ENCODE peak calls at places on chromosomes 7 and 10, in six cellular contexts. C, B, O, T, R and H are unnamed samples.

GRCh38 chr10:92757720-92758119 is 68.0 kb downstream of the HHEX start:
- DNase-seq in C (no peak), B (no peak), O (no peak), T (no peak), R (no peak), H (peak)

GRCh38 chr7:50369408-50370026 is 65.0 kb downstream of the IKZF1 start:
- DNase-seq in C (no peak), B (peak), O (peak), T (peak), R (peak), H (peak)

GRCh38 chr7:27745064-27745583 is 5.2 kb downstream of the TAX1BP1 start:
- DNase-seq in C (peak), B (peak), O (peak), T (no peak), R (peak), H (peak)

GRCh38 chr10:90579602-90580242 is 278.1 kb downstream of the HTR7 start:
- DNase-seq in C (peak), B (peak), O (peak), T (no peak), R (peak), H (no peak)

GRCh38 chr10:7304110-7304509 is 106.7 kb downstream of the SFMBT2 start:
- DNase-seq in C (no peak), B (no peak), O (no peak), T (no peak), R (no peak), H (no peak)

GRCh38 chr7:155786491-155786890 is 25.8 kb downstream of the SHH start:
- DNase-seq in C (no peak), B (no peak), O (no peak), T (no peak), R (no peak), H (no peak)

GRCh38 chr7:2049782-2050510 is 182.8 kb downstream of the MAD1L1 start:
- DNase-seq in C (no peak), B (no peak), O (no peak), T (no peak), R (no peak), H (no peak)

GRCh38 chr7:6917258-6917657 is 91.2 kb upstream of the CCZ1B start:
- DNase-seq in C (no peak), B (no peak), O (no peak), T (no peak), R (no peak), H (no peak)

GRCh38 chr10:69573056-69573806 is at the start of gene NEUROG3:
- DNase-seq in C (no peak), B (no peak), O (no peak), T (no peak), R (no peak), H (no peak)

GRCh38 chr7:1494447-1494846 is 9.7 kb downstream of the INTS1 start:
- DNase-seq in C (no peak), B (no peak), O (no peak), T (no peak), R (no peak), H (no peak)

GRCh38 chr10:69818676-69819239 is 17.1 kb downstream of the COL13A1 start:
- DNase-seq in C (no peak), B (peak), O (no peak), T (no peak), R (no peak), H (no peak)

GRCh38 chr10:1359599-1359955 is 303.4 kb downstream of the WDR37 start:
- DNase-seq in C (no peak), B (no peak), O (no peak), T (no peak), R (no peak), H (no peak)

GRCh38 chr7:100556541-100556940 is 17.2 kb downstream of the SAP25 start:
- DNase-seq in C (peak), B (no peak), O (peak), T (no peak), R (no peak), H (no peak)

GRCh38 chr10:101559596-101560292 is 28.3 kb downstream of the POLL start:
- DNase-seq in C (no peak), B (no peak), O (no peak), T (no peak), R (no peak), H (no peak)

GRCh38 chr10:44921506-44921905 is 10.4 kb downstream of the TMEM72 start:
- DNase-seq in C (no peak), B (no peak), O (no peak), T (no peak), R (no peak), H (no peak)

GRCh38 chr7:35749548-35749947 is 51.3 kb upstream of the SEPTIN7 start:
- DNase-seq in C (no peak), B (no peak), O (peak), T (no peak), R (no peak), H (no peak)

GRCh38 chr7:41993173-41993867 is 243.7 kb downstream of the GLI3 start:
- DNase-seq in C (peak), B (no peak), O (peak), T (no peak), R (no peak), H (no peak)

GRCh38 chr7:84647797-84648762 is 453.5 kb upstream of the SEMA3A start:
- DNase-seq in C (peak), B (peak), O (peak), T (no peak), R (no peak), H (no peak)

GRCh38 chr10:90969148-90969547 is 48.3 kb upstream of the ANKRD1 start:
- DNase-seq in C (no peak), B (peak), O (peak), T (no peak), R (no peak), H (no peak)

GRCh38 chr7:27992092-27992491 is 188.5 kb downstream of the JAZF1 start:
- DNase-seq in C (peak), B (no peak), O (no peak), T (no peak), R (no peak), H (no peak)

GRCh38 chr10:49371967-49372366 is 23.9 kb downstream of the DRGX start:
- DNase-seq in C (no peak), B (peak), O (peak), T (no peak), R (no peak), H (no peak)

GRCh38 chr7:150992051-150992640 is 1.3 kb downstream of the NOS3 start:
- DNase-seq in C (no peak), B (no peak), O (no peak), T (no peak), R (no peak), H (no peak)

GRCh38 chr7:144738708-144739314 is 97.0 kb downstream of the TPK1 start:
- DNase-seq in C (peak), B (peak), O (peak), T (no peak), R (peak), H (peak)

GRCh38 chr7:36514289-36515243 is 124.9 kb downstream of the ANLN start:
- DNase-seq in C (no peak), B (no peak), O (no peak), T (no peak), R (no peak), H (no peak)

GRCh38 chr10:58981846-58982245 is 194.6 kb upstream of the PHYHIPL start:
- DNase-seq in C (no peak), B (no peak), O (no peak), T (peak), R (no peak), H (no peak)

GRCh38 chr7:24820730-24821044 is 63.4 kb upstream of the GSDME start:
- DNase-seq in C (no peak), B (peak), O (no peak), T (no peak), R (peak), H (no peak)

GRCh38 chr7:14747701-14748100 is 154.8 kb downstream of the DGKB start:
- DNase-seq in C (no peak), B (no peak), O (no peak), T (no peak), R (no peak), H (no peak)

GRCh38 chr10:128574616-128575210 is 448.5 kb upstream of the MKI67 start:
- DNase-seq in C (no peak), B (no peak), O (no peak), T (no peak), R (no peak), H (no peak)

GRCh38 chr7:144903201-144903600 is 67.3 kb upstream of the TPK1 start:
- DNase-seq in C (no peak), B (no peak), O (no peak), T (no peak), R (no peak), H (no peak)

GRCh38 chr7:142362349-142362748 is 104.5 kb upstream of the PRSS58 start:
- DNase-seq in C (no peak), B (no peak), O (no peak), T (no peak), R (no peak), H (no peak)

GRCh38 chr10:49082767-49083166 is 32.6 kb downstream of the VSTM4 start:
- DNase-seq in C (no peak), B (no peak), O (no peak), T (no peak), R (no peak), H (no peak)

GRCh38 chr7:148672041-148672440 is 26.7 kb upstream of the CUL1 start:
- DNase-seq in C (no peak), B (no peak), O (no peak), T (no peak), R (no peak), H (no peak)

GRCh38 chr7:96723622-96724021 is 14.0 kb upstream of the SEM1 start:
- DNase-seq in C (no peak), B (no peak), O (peak), T (no peak), R (no peak), H (no peak)

GRCh38 chr7:144728556-144728955 is 107.3 kb downstream of the TPK1 start:
- DNase-seq in C (no peak), B (no peak), O (no peak), T (no peak), R (no peak), H (no peak)

GRCh38 chr7:66193146-66193725 is 11.9 kb upstream of the TPST1 start:
- DNase-seq in C (no peak), B (no peak), O (no peak), T (no peak), R (no peak), H (no peak)
- H3K4me2 ChIP-seq in C (no peak), B (no peak), O (no peak), T (no peak), R (no peak), H (no peak)

DNA sequence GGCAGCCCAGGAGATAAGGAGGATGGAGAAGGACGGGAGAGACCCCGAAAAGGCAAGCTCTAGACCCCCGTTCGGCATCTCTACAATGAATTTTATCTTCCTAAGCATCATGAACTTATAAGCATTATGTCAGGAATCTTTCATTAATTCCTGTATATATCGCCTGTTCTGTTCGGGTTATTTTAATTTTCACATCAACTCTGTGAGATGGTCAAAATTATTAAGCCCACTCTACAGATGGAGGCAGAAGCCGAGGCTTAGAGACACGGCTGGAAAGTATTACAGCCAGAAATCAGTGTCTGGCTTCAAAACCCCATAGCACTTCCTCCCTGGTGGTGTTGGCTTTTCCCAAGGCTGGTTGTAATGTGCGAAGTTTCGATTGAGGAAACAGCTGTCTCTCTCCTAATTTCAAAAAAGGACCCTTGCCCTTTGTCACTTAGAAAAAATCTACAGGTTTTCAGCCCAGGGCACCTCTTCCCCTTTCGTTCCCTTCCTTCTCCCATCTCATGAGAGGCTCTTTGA is 1.5 kb upstream of the GRM8 start:
- DNase-seq in C (no peak), B (no peak), O (no peak), T (no peak), R (no peak), H (no peak)
- H3K4me2 ChIP-seq in C (peak), B (peak), O (peak), T (no peak), R (no peak), H (peak)

DNA sequence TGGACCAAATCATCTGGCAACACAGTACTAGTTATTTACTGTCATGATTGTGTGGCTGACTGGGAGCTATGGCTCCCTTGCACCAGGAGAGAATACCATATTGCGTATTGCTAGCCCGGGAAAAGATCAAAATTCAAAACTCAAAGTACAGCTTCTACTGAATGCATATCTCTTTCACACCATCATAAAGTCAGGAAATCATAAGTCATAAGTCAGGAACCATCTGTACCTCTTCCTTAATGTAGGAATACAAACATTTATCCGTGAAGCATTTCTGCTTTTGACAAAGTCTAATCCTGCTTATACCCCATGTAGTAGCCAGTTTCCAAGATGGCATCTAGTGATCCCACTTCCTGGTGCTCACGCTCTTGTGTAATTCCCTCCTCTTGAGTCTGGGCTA is 2.2 kb upstream of the CREB3L2 start:
- DNase-seq in C (no peak), B (no peak), O (no peak), T (no peak), R (no peak), H (no peak)
- H3K4me2 ChIP-seq in C (no peak), B (no peak), O (no peak), T (no peak), R (no peak), H (no peak)

DNA sequence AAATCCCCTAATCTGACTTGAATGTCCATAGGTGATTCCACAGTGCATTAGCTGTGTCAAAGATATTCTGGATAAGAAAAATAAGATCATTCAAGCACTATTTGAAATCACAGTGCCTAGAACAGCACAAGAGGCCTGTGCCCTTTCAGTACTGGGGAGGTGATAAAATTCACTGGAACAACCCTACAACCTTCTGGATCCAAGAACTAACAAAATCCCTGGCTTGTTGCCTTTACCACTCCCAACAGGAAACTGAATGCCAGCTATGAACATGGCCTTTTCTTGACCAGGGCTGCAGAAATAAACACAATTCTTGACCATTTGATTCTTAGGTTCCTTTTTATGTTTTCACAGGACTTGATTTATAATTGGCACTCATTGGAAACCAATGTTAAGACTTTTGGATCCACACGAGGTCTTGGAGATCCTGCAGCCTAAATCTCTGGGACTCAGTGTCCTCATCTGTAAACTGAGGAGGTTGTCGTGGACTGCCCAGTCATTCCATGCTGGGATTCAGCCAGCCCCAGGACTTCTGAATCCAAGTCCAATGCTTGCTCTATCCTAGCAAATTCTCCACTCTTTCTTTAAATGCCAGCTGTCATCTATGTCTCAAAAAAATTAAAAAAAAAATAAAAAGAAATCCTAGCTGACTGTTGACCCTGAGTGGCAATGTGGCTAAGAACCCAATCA is 624.7 kb downstream of the KCNMA1 start:
- DNase-seq in C (no peak), B (no peak), O (no peak), T (no peak), R (no peak), H (no peak)
- H3K4me2 ChIP-seq in C (no peak), B (no peak), O (no peak), T (no peak), R (no peak), H (no peak)

DNA sequence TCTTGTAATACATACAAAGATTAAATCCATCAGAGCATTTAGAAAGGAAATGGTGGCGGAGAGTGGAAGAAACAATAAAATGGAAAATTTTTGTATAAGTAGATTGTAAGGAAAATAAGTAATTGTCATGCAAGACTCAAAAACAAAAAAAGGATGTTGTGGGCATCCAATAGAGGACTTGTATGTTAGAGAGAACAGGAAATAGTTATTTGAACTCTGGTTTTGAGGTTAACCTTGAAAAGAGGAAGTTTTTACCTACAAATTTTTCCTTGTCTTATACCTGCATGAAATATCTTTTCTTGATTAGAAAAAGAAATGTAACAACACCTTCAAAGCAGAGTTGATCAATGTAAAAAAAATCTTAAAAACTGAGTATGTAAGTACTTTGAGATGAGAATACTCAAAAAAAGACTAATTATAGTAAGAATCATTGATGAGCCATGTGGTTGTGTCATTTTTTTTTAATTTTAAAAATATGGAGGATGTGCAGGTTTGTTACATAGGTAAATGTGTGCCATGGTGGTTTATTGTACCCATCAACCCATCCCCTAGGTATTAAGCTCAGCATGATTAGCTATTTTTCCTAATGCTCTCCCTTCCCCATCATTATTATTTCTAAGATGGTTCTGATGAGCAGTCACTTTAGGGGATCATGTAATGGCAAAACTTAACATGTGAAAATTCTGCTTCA is 11.9 kb downstream of the TMEM106B start:
- DNase-seq in C (no peak), B (no peak), O (no peak), T (no peak), R (no peak), H (peak)
- H3K4me2 ChIP-seq in C (no peak), B (no peak), O (no peak), T (no peak), R (no peak), H (no peak)

DNA sequence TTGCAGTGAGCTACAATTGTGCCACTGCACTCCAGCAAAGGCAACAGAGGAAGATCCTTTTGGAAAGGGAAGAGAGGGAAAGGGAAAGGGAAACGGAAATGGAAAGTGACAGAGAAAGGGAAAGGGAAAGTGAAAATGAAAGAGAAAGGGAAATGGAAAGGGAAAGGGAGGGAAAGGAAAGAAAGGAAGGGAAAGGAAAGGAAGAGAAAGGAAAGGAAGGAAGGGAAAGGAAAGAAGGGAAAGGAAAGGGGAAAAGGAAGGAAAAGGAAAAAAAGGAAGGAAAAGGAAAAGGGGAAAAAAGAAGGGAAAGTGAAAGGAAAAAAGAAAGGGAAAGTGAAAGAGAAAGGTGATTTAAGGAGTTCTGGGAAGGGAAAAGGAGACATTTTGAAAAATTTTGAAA is 2.4 kb upstream of the ZC3HAV1 start:
- DNase-seq in C (no peak), B (no peak), O (no peak), T (no peak), R (no peak), H (no peak)
- H3K4me2 ChIP-seq in C (no peak), B (no peak), O (no peak), T (no peak), R (peak), H (no peak)

GRCh38 chr10:95542330-95542729 is 18.8 kb downstream of the SORBS1 start:
- DNase-seq in C (no peak), B (no peak), O (no peak), T (no peak), R (no peak), H (no peak)

GRCh38 chr10:95544783-95545500 is 16.2 kb downstream of the SORBS1 start:
- DNase-seq in C (peak), B (no peak), O (no peak), T (no peak), R (no peak), H (no peak)

GRCh38 chr10:95543459-95543858 is 17.7 kb downstream of the SORBS1 start:
- DNase-seq in C (no peak), B (no peak), O (no peak), T (no peak), R (no peak), H (no peak)

GRCh38 chr10:95540514-95541052 is 20.6 kb downstream of the SORBS1 start:
- DNase-seq in C (no peak), B (no peak), O (no peak), T (no peak), R (no peak), H (no peak)

GRCh38 chr10:95542761-95543160 is 18.4 kb downstream of the SORBS1 start:
- DNase-seq in C (no peak), B (no peak), O (no peak), T (no peak), R (no peak), H (no peak)
- H3K4me2 ChIP-seq in C (no peak), B (no peak), O (no peak), T (no peak), R (peak), H (no peak)